ENCODE peak calls at places on chromosomes 5 and 9, in four cellular contexts. R is putamen; M is activated CD8-positive, alpha-beta memory T cell treated with anti-CD3 and anti-CD28 coated beads for 4 hours; B is fibroblast of lung. G is an unnamed sample.

GRCh38 chr5:151770383-151771258 is 1.1 kb upstream of the G3BP1 start:
- DNase-seq in R (peak), M (no peak), B (peak), G (peak)

GRCh38 chr9:127175764-127176163 is 53.3 kb upstream of the ANGPTL2 start:
- DNase-seq in R (no peak), M (no peak), B (no peak), G (no peak)

GRCh38 chr9:70085241-70085640 is 41.6 kb downstream of the MAMDC2 start:
- DNase-seq in R (no peak), M (no peak), B (peak), G (no peak)

GRCh38 chr9:21988056-21988990 is 5.9 kb downstream of the CDKN2A start:
- DNase-seq in R (no peak), M (no peak), B (no peak), G (no peak)

GRCh38 chr9:124975131-124975530 is 34.2 kb upstream of the GOLGA1 start:
- DNase-seq in R (no peak), M (no peak), B (peak), G (no peak)

GRCh38 chr5:100647461-100648230 is 112.5 kb downstream of the FAM174A start:
- DNase-seq in R (peak), M (no peak), B (peak), G (no peak)

GRCh38 chr5:81853005-81853357 is 102.1 kb upstream of the SSBP2 start:
- DNase-seq in R (no peak), M (no peak), B (no peak), G (no peak)

GRCh38 chr5:150659360-150660107 is 1.5 kb upstream of the MYOZ3 start:
- DNase-seq in R (no peak), M (no peak), B (no peak), G (no peak)

GRCh38 chr9:86706391-86706790 is 240.9 kb downstream of the GAS1 start:
- DNase-seq in R (no peak), M (no peak), B (peak), G (no peak)

GRCh38 chr5:31531543-31531887 is 378 bp downstream of the DROSHA start:
- DNase-seq in R (no peak), M (no peak), B (peak), G (peak)

GRCh38 chr5:154166901-154167791 is 23.4 kb upstream of the GALNT10 start:
- DNase-seq in R (no peak), M (no peak), B (no peak), G (no peak)

G was measured in HFFc6.